ENCODE peak calls at places on chromosomes 5 and 9, in four cellular contexts. T, A, F and Y are unnamed samples. For H3K4me1, the result is how much of the 10 kb centered on the place peaks cover.

GRCh38 chr5:95861221-95861857 is 38.8 kb upstream of the GLRX start:
- DNase-seq in F (peak), A (no peak), T (peak), Y (peak)

GRCh38 chr9:131469369-131469768 is 33.3 kb upstream of the POMT1 start:
- DNase-seq in A (no peak), F (no peak), T (no peak), Y (no peak)

GRCh38 chr9:14014209-14014608 is 299.7 kb downstream of the NFIB start:
- DNase-seq in F (no peak), T (peak), A (no peak), Y (no peak)

GRCh38 chr5:180128671-180129261 is 57.2 kb upstream of the RNF130 start:
- DNase-seq in T (no peak), F (no peak), A (no peak), Y (no peak)

GRCh38 chr9:120445974-120446373 is 134.0 kb downstream of the CDK5RAP2 start:
- DNase-seq in F (peak), A (no peak), T (no peak), Y (no peak)

GRCh38 chr5:963673-964531 is 44.7 kb upstream of the NKD2 start:
- DNase-seq in T (peak), F (no peak), A (no peak), Y (no peak)

GRCh38 chr5:143775258-143775657 is 36.7 kb upstream of the HMHB1 start:
- DNase-seq in A (no peak), F (no peak), T (no peak), Y (no peak)

GRCh38 chr9:14021871-14022525 is 291.9 kb downstream of the NFIB start:
- DNase-seq in A (no peak), T (no peak), F (no peak), Y (no peak)

GRCh38 chr9:135479469-135480052 is at the start of gene PPP1R26:
- DNase-seq in A (no peak), T (peak), F (peak), Y (no peak)

GRCh38 chr5:24222866-24223265 is 421.9 kb downstream of the CDH10 start:
- DNase-seq in A (no peak), T (no peak), F (no peak), Y (no peak)

GRCh38 chr5:143933434-143933833 is 121.5 kb downstream of the HMHB1 start:
- DNase-seq in F (no peak), A (no peak), T (no peak), Y (no peak)

GRCh38 chr5:103414598-103414997 is 148.0 kb downstream of the NUDT12 start:
- DNase-seq in T (no peak), A (no peak), F (no peak), Y (no peak)

GRCh38 chr5:102627311-102627710 is 127.8 kb upstream of the PAM start:
- DNase-seq in F (no peak), T (no peak), A (no peak), Y (no peak)

GRCh38 chr9:37390759-37391158 is 31.7 kb upstream of the GRHPR start:
- DNase-seq in F (peak), T (no peak), A (peak), Y (no peak)

GRCh38 chr5:168120416-168121137 is 170.9 kb upstream of the WWC1 start:
- DNase-seq in F (no peak), A (no peak), T (no peak), Y (no peak)

GRCh38 chr5:168121138-168121494 is 170.3 kb upstream of the WWC1 start:
- DNase-seq in F (no peak), T (no peak), A (no peak), Y (no peak)

GRCh38 chr5:168126606-168127005 is 164.8 kb upstream of the WWC1 start:
- DNase-seq in F (no peak), T (no peak), A (no peak), Y (no peak)

GRCh38 chr5:168125445-168126199 is 165.8 kb upstream of the WWC1 start:
- DNase-seq in F (no peak), A (no peak), T (no peak), Y (no peak)

GRCh38 chr5:168123853-168124528 is 167.5 kb upstream of the WWC1 start:
- DNase-seq in T (no peak), F (no peak), A (no peak), Y (no peak)
- H3K4me1 ChIP-seq in T (under half), F (under half), A (under half), Y (under half)

DNA sequence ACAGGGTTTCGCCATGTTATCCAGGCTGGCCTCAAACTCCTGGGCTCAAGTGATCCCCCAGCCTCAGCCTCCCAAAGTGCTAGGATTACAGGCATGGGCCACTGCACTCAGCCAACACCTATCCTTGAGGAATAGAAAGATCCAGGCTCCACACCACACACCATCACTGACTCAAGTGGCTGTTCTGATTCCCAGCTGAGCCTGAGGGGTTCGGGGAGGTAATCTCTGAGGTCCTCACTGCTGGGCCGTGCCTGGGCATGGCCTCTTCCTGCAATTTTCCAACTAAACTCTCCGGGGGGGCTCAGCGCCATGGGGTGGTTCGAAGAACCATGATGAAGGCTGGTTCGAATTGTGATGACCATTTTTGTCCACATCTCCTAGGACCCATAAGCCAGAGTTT is 31.0 kb upstream of the IL17B start:
- DNase-seq in A (no peak), T (no peak), F (no peak), Y (peak)
- H3K4me3 ChIP-seq in A (no peak), T (peak), F (no peak), Y (peak)

GRCh38 chr5:56508249-56508648 is 275.1 kb upstream of the ANKRD55 start:
- DNase-seq in T (no peak), A (no peak), F (no peak), Y (no peak)

GRCh38 chr5:56507348-56507930 is 274.3 kb upstream of the ANKRD55 start:
- DNase-seq in A (no peak), F (no peak), T (no peak), Y (no peak)

GRCh38 chr5:56501949-56502557 is 268.9 kb upstream of the ANKRD55 start:
- DNase-seq in F (peak), T (no peak), A (no peak), Y (no peak)

GRCh38 chr5:56503929-56504328 is 270.8 kb upstream of the ANKRD55 start:
- DNase-seq in A (no peak), T (no peak), F (no peak), Y (no peak)

GRCh38 chr5:56506586-56506985 is 273.5 kb upstream of the ANKRD55 start:
- DNase-seq in F (no peak), T (no peak), A (no peak), Y (no peak)
- H3K27ac ChIP-seq in F (no peak), T (no peak), A (no peak), Y (no peak)

DNA sequence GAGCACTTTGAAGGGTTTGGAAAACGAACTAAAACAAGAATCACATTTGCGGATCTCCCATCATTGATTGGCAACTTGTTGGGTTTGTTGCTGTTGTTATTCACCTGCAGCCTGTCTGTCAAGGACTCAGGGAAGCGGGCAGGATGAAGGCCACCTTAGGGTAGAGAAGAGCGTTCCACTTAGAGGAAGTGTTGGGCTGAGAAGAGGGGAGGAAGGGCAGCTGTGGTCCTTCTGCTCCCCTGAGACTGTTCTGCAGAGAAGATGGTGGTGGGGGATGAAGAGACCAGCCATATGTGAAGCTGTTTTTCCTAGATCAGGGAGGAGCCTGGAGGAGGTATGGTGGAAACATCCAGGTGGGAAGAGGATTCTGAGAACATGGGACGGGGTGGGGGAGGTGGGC is 70.6 kb upstream of the CPEB4 start:
- DNase-seq in F (peak), A (no peak), T (no peak), Y (no peak)
- H3K4me1 ChIP-seq in F (half or more), A (under half), T (under half), Y (under half)